ENCODE peak calls at places on chromosome 21, in seven cellular contexts. U is stimulated activated CD4-positive, alpha-beta T cell treated with anti-CD3 and anti-CD28 coated beads, Interleukin-12 subunit alpha, Interleukin-12 subunit beta, amount 100 ng/mL, for 4 hours; O is IMR-90; W is hepatocyte; X is AG20443; R is small intestine; F is progenitor cell of endocrine pancreas. P is an unnamed sample.

GRCh38 chr21:44785620-44786344 is 15.8 kb downstream of the UBE2G2 start:
- DNase-seq in W (no peak), U (no peak), R (no peak), O (peak; percentile 75), F (no peak), X (no peak), P (no peak)

GRCh38 chr21:20998886-20999285 is 677 bp downstream of the NCAM2 start:
- DNase-seq in U (no peak), X (no peak), F (no peak), O (no peak), R (no peak), W (no peak), P (no peak)

GRCh38 chr21:42262826-42263225 is 43.9 kb downstream of the ABCG1 start:
- DNase-seq in X (no peak), O (peak; percentile 24), U (no peak), R (no peak), W (peak; percentile 46), F (no peak), P (no peak)

GRCh38 chr21:37153935-37154350 is 80.9 kb downstream of the TTC3 start:
- DNase-seq in U (no peak), F (no peak), X (no peak), W (peak; percentile 68), R (peak; percentile 90), O (peak; percentile 18), P (no peak)

GRCh38 chr21:43812139-43812821 is 22.9 kb downstream of the RRP1 start:
- DNase-seq in W (no peak), U (no peak), O (no peak), F (no peak), R (peak; percentile 53), X (no peak), P (peak; percentile 83)

GRCh38 chr21:17495680-17496079 is 17.2 kb upstream of the CXADR start:
- DNase-seq in F (no peak), R (no peak), X (no peak), U (no peak), O (no peak), W (no peak), P (no peak)

GRCh38 chr21:43801006-43801783 is 11.8 kb downstream of the RRP1 start:
- DNase-seq in R (no peak), O (no peak), F (no peak), U (no peak), X (no peak), W (no peak), P (no peak)

GRCh38 chr21:37502947-37503346 is 136.4 kb downstream of the DYRK1A start:
- DNase-seq in X (no peak), U (no peak), R (no peak), O (no peak), F (no peak), W (no peak), P (no peak)

GRCh38 chr21:40615503-40616376 is 231.2 kb downstream of the DSCAM start:
- DNase-seq in U (no peak), R (no peak), X (no peak), F (no peak), W (peak; percentile 40), O (no peak), P (no peak)

GRCh38 chr21:14591882-14592281 is 45.8 kb upstream of the SAMSN1 start:
- DNase-seq in U (no peak), X (no peak), W (no peak), R (peak; percentile 48), F (no peak), O (no peak), P (no peak)

GRCh38 chr21:21559285-21560045 is 561.3 kb downstream of the NCAM2 start:
- DNase-seq in R (no peak), X (no peak), W (no peak), U (no peak), O (no peak), F (no peak), P (no peak)

GRCh38 chr21:35288238-35288637 is 239.1 kb upstream of the RUNX1 start:
- DNase-seq in R (no peak), F (no peak), O (no peak), W (no peak), U (no peak), X (no peak), P (no peak)

GRCh38 chr21:27564684-27565280 is 597.9 kb upstream of the ADAMTS5 start:
- DNase-seq in X (peak; percentile 41), U (no peak), F (no peak), O (peak; percentile 70), R (peak; percentile 29), W (peak; percentile 64), P (peak; percentile 18)

GRCh38 chr21:35614412-35614901 is 445.9 kb downstream of the SETD4 start:
- DNase-seq in U (no peak), F (no peak), O (peak; percentile 39), R (peak; percentile 3), W (no peak), X (peak; percentile 31), P (no peak)

GRCh38 chr21:16634522-16634914 is 878.3 kb upstream of the CXADR start:
- DNase-seq in U (no peak), O (no peak), R (no peak), X (no peak), F (no peak), W (no peak), P (no peak)

GRCh38 chr21:43869486-43870325 is 4.7 kb downstream of the AGPAT3 start:
- DNase-seq in W (no peak), X (peak; percentile 54), F (no peak), R (no peak), O (no peak), U (no peak), P (no peak)

GRCh38 chr21:41768371-41769042 is 1.7 kb upstream of the RIPK4 start:
- DNase-seq in R (peak; percentile 96), O (peak; percentile 85), X (peak; percentile 62), W (peak; percentile 93), F (no peak), U (no peak), P (peak; percentile 76)

GRCh38 chr21:42753804-42754203 is 100.4 kb downstream of the PDE9A start:
- DNase-seq in W (no peak), R (no peak), F (no peak), O (no peak), X (no peak), U (no peak), P (no peak)

GRCh38 chr21:42617476-42617875 is 35.9 kb upstream of the PDE9A start:
- DNase-seq in X (no peak), W (no peak), O (no peak), F (no peak), U (no peak), R (no peak), P (no peak)

GRCh38 chr21:45502600-45502999 is 39.6 kb downstream of the SLC19A1 start:
- DNase-seq in F (no peak), W (no peak), O (no peak), R (no peak), U (no peak), X (no peak), P (no peak)

GRCh38 chr21:38054334-38054733 is 138.1 kb upstream of the KCNJ6 start:
- DNase-seq in R (no peak), O (no peak), W (no peak), U (no peak), X (no peak), F (no peak), P (no peak)

GRCh38 chr21:33025471-33026298 is at the start of gene OLIG2:
- DNase-seq in W (no peak), F (peak; percentile 59), U (no peak), R (no peak), X (no peak), O (peak; percentile 16), P (no peak)

GRCh38 chr21:27067226-27067625 is 100.3 kb upstream of the ADAMTS5 start:
- DNase-seq in R (no peak), O (no peak), U (no peak), X (no peak), W (no peak), F (no peak), P (no peak)

GRCh38 chr21:45104560-45104959 is 30.2 kb downstream of the ADARB1 start:
- DNase-seq in O (no peak), W (no peak), R (peak; percentile 29), U (no peak), F (no peak), X (no peak), P (no peak)

GRCh38 chr21:18253252-18253651 is 8.6 kb downstream of the CHODL start:
- DNase-seq in U (no peak), F (no peak), W (no peak), X (no peak), O (no peak), R (no peak), P (no peak)

GRCh38 chr21:38544681-38545080 is 46.4 kb upstream of the ERG start:
- DNase-seq in R (no peak), X (peak; percentile 37), W (peak; percentile 40), O (no peak), F (no peak), U (no peak), P (no peak)

GRCh38 chr21:25639167-25639921 is at the start of gene JAM2:
- DNase-seq in F (peak; percentile 42), R (no peak), O (peak; percentile 29), U (peak; percentile 35), X (peak; percentile 59), W (peak; percentile 52), P (peak; percentile 18)

GRCh38 chr21:37642493-37642892 is 273.8 kb downstream of the KCNJ6 start:
- DNase-seq in R (peak; percentile 22), U (peak; percentile 13), O (no peak), X (no peak), F (no peak), W (peak; percentile 44), P (no peak)

GRCh38 chr21:40732998-40733397 is 114.0 kb downstream of the DSCAM start:
- DNase-seq in W (no peak), U (no peak), O (no peak), R (no peak), X (no peak), F (no peak), P (no peak)

GRCh38 chr21:44299458-44300261 is at the start of gene PFKL:
- DNase-seq in U (peak; percentile 66), W (peak; percentile 88), O (peak; percentile 20), F (peak; percentile 48), X (peak; percentile 96), R (peak; percentile 72), P (peak; percentile 94)

P was measured in hepatic stellate cell.